ENCODE peak calls at places on chromosome 18, in nine cellular contexts. T is tibial artery; W is upper lobe of left lung; Z is epithelial cell of esophagus; X is neural progenitor cell; G is cardiac fibroblast; O is CD8-positive, alpha-beta T cell; N is transverse colon; R is breast epithelium. A is an unnamed sample.

GRCh38 chr18:69934866-69935265 is 12.8 kb downstream of the CD226 start:
- DNase-seq in O (no peak), X (no peak), W (no peak), N (no peak), R (no peak), G (no peak), Z (no peak), T (no peak), A (no peak)

GRCh38 chr18:57063601-57064000 is 83.3 kb upstream of the BOD1L2 start:
- DNase-seq in R (no peak), N (no peak), Z (no peak), G (no peak), W (no peak), T (no peak), O (no peak), X (no peak), A (no peak)

GRCh38 chr18:858016-858415 is 46.0 kb upstream of the YES1 start:
- DNase-seq in X (no peak), Z (no peak), G (no peak), R (no peak), W (no peak), N (no peak), T (no peak), O (no peak), A (no peak)

GRCh38 chr18:70522183-70522582 is 233.3 kb downstream of the SOCS6 start:
- DNase-seq in T (no peak), X (no peak), Z (no peak), O (no peak), R (no peak), G (no peak), W (no peak), N (no peak), A (no peak)

GRCh38 chr18:45686892-45687611 is 36.9 kb upstream of the SLC14A1 start:
- DNase-seq in G (no peak), W (no peak), X (no peak), T (no peak), Z (no peak), R (no peak), O (peak; percentile 41), N (peak; percentile 32), A (no peak)

GRCh38 chr18:54775686-54776085 is 52.6 kb upstream of the RAB27B start:
- DNase-seq in X (no peak), N (no peak), O (no peak), W (no peak), G (peak; percentile 94), R (no peak), T (no peak), Z (peak; percentile 83), A (peak; percentile 85)

GRCh38 chr18:69948919-69949537 is 1.4 kb upstream of the CD226 start:
- DNase-seq in R (no peak), G (peak; percentile 38), N (peak; percentile 62), W (no peak), X (no peak), T (peak; percentile 29), Z (no peak), O (no peak), A (no peak)

GRCh38 chr18:36724591-36725001 is 104.2 kb downstream of the TPGS2 start:
- DNase-seq in T (peak; percentile 59), N (no peak), W (no peak), R (peak; percentile 57), X (no peak), O (no peak), Z (no peak), G (no peak), A (no peak)

GRCh38 chr18:3230401-3231334 is 10.9 kb upstream of the MYOM1 start:
- DNase-seq in Z (no peak), T (no peak), O (no peak), R (no peak), W (no peak), G (peak; percentile 81), X (no peak), N (peak; percentile 52), A (peak; percentile 44)

GRCh38 chr18:58998421-58999203 is 133.9 kb downstream of the ZNF532 start:
- DNase-seq in N (peak; percentile 14), T (peak; percentile 79), R (peak; percentile 83), W (no peak), G (peak; percentile 91), X (no peak), O (no peak), Z (peak; percentile 69), A (peak; percentile 78)

GRCh38 chr18:73431620-73432019 is 563.8 kb upstream of the NETO1 start:
- DNase-seq in Z (peak; percentile 20), W (no peak), R (no peak), T (no peak), G (peak; percentile 3), N (no peak), X (peak; percentile 70), O (no peak), A (no peak)

GRCh38 chr18:38931754-38932050 is 1366.1 kb upstream of the CELF4 start:
- DNase-seq in G (no peak), X (peak; percentile 2), N (no peak), O (no peak), Z (no peak), R (no peak), W (no peak), T (no peak), A (no peak)

GRCh38 chr18:58361212-58361611 is 267.7 kb downstream of the ALPK2 start:
- DNase-seq in X (no peak), R (no peak), N (no peak), Z (no peak), O (no peak), T (no peak), W (no peak), G (peak; percentile 21), A (no peak)

GRCh38 chr18:31156831-31157763 is 5.6 kb downstream of the DSC1 start:
- DNase-seq in R (no peak), W (no peak), Z (peak; percentile 93), X (no peak), N (no peak), O (no peak), T (no peak), G (no peak), A (no peak)

GRCh38 chr18:8854550-8854949 is 149.2 kb downstream of the MTCL1 start:
- DNase-seq in W (no peak), Z (no peak), G (no peak), T (no peak), R (no peak), X (no peak), O (no peak), N (no peak), A (no peak)

GRCh38 chr18:22279741-22280452 is 110.5 kb downstream of the GATA6 start:
- DNase-seq in T (no peak), N (no peak), G (peak; percentile 17), W (no peak), Z (no peak), O (no peak), R (no peak), X (no peak), A (no peak)

GRCh38 chr18:35186491-35187034 is 54.3 kb upstream of the ZNF397 start:
- DNase-seq in W (no peak), X (no peak), Z (no peak), O (no peak), R (no peak), N (no peak), T (no peak), G (no peak), A (no peak)

GRCh38 chr18:35189510-35189909 is 51.3 kb upstream of the ZNF397 start:
- DNase-seq in O (no peak), R (no peak), N (no peak), T (no peak), G (no peak), W (no peak), Z (no peak), X (no peak), A (no peak)

GRCh38 chr18:35182151-35182550 is 58.7 kb upstream of the ZNF397 start:
- DNase-seq in R (no peak), T (no peak), O (no peak), G (no peak), N (no peak), X (no peak), W (no peak), Z (no peak), A (no peak)

GRCh38 chr18:35183846-35184245 is 57.0 kb upstream of the ZNF397 start:
- DNase-seq in W (no peak), Z (no peak), O (no peak), X (no peak), T (no peak), G (no peak), R (no peak), N (no peak), A (no peak)

DNA sequence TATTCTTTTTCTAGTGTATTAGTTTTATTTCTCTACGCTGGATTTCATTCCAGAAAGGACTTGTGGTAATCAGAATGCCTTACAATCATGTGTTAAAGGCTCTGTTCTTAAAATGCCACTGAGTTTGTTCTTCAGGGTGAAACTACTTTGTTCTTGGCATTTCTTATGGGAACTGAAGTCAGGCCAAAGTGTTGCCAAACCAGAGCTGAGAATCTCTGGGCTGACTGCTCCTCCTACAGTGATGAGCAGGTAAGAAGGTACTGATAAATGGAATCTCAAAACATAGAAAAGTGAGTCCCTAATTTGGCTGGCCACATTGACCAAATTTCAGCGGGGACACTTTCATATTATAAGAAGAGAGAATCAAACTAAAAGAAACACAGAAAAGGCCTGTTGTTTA is 55.1 kb upstream of the ZNF397 start:
- DNase-seq in R (peak; percentile 41), N (no peak), X (no peak), Z (peak; percentile 3), O (no peak), W (no peak), T (no peak), G (no peak), A (no peak)
- TF ChIP-seq CTCF in R (no peak), N (no peak), X (no peak), Z (no peak), O (no peak), W (no peak), T (no peak), G (no peak), A (no peak)

DNA sequence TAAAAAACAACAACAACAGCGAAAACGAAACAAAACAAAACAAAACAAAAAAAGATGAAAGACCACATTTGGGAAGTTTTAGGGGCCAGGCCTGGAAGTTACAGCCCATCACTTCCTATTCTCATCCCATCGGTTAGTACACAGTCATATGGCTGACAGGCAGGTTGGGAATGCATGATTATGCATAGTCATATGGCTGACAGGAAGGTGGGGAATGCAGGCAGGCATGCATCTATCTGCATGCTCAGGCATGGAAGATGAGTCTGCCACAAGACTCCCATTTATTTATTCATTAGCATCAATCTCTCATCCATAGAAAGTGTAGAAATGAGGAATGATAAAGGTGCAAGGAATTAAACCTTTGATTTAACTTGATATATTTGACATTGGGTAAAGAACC is 325.3 kb upstream of the MEX3C start:
- DNase-seq in X (no peak), R (no peak), W (no peak), O (no peak), T (no peak), G (no peak), N (no peak), Z (peak; percentile 97), A (no peak)
- TF ChIP-seq CTCF in X (no peak), R (no peak), W (no peak), O (no peak), T (no peak), G (no peak), N (no peak), Z (no peak), A (no peak)

GRCh38 chr18:50009772-50010171 is 185.2 kb downstream of the MYO5B start:
- DNase-seq in W (no peak), O (peak; percentile 3), N (peak; percentile 71), R (peak; percentile 22), Z (peak; percentile 62), X (peak; percentile 68), G (peak; percentile 45), T (no peak), A (peak; percentile 23)
- TF ChIP-seq CTCF in W (peak; percentile 75), O (no peak), N (peak; percentile 69), R (no peak), Z (peak; percentile 71), X (peak; percentile 68), G (peak; percentile 52), T (peak; percentile 43), A (peak; percentile 81)

GRCh38 chr18:48165104-48165866 is 234.8 kb upstream of the SMAD2 start:
- DNase-seq in W (no peak), R (no peak), X (no peak), T (no peak), Z (no peak), N (peak; percentile 41), O (no peak), G (no peak), A (no peak)
- TF ChIP-seq CTCF in W (no peak), R (no peak), X (no peak), T (no peak), Z (no peak), N (no peak), O (no peak), G (no peak), A (no peak)